ENCODE peak calls at places on chromosomes 7 and 10, in four cellular contexts. I is HepG2, L is K562, B is GM12878. G is an unnamed sample.

GRCh38 chr10:110273474-110273873 is 31.2 kb downstream of the SMNDC1 start:
- DNase-seq in I (peak), L (no peak), B (peak), G (no peak)

GRCh38 chr7:113963356-113963755 is 44.5 kb upstream of the PPP1R3A start:
- DNase-seq in I (no peak), L (no peak), B (no peak), G (no peak)

GRCh38 chr10:51960494-51960895 is 261.1 kb upstream of the CSTF2T start:
- DNase-seq in I (peak), L (peak), B (no peak), G (peak)

GRCh38 chr7:127912901-127913300 is 118.3 kb downstream of the LRRC4 start:
- DNase-seq in I (peak), L (no peak), B (no peak), G (no peak)

GRCh38 chr10:6737758-6738463 is 157.8 kb upstream of the PRKCQ start:
- DNase-seq in I (no peak), L (no peak), B (no peak), G (peak)

GRCh38 chr10:35412336-35412735 is 76.0 kb downstream of the CCNY start:
- DNase-seq in I (no peak), L (no peak), B (no peak), G (no peak)

GRCh38 chr7:66330961-66331360 is 125.8 kb downstream of the TPST1 start:
- DNase-seq in I (no peak), L (no peak), B (no peak), G (no peak)

GRCh38 chr7:17320102-17320497 is 21.6 kb downstream of the AHR start:
- DNase-seq in I (no peak), L (no peak), B (no peak), G (no peak)

GRCh38 chr10:99976886-99977391 is 32.8 kb downstream of the DNMBP start:
- DNase-seq in I (no peak), L (no peak), B (no peak), G (no peak)

GRCh38 chr7:44618754-44619153 is 12.3 kb downstream of the OGDH start:
- DNase-seq in I (no peak), L (no peak), B (no peak), G (no peak)
- TF ChIP-seq TARDBP in I (no peak), L (no peak), B (no peak), G (no peak)

GRCh38 chr7:22572937-22573336 is 72.9 kb upstream of the STEAP1B start:
- DNase-seq in I (no peak), L (no peak), B (no peak), G (no peak)
- TF ChIP-seq FOXM1 in I (no peak), L (no peak), B (no peak), G (no peak)

GRCh38 chr7:64945481-64945756 is 42.3 kb downstream of the ZNF273 start:
- DNase-seq in I (no peak), L (no peak), B (no peak), G (no peak)
- TF ChIP-seq SP1 in I (no peak), L (no peak), B (no peak), G (no peak)

DNA sequence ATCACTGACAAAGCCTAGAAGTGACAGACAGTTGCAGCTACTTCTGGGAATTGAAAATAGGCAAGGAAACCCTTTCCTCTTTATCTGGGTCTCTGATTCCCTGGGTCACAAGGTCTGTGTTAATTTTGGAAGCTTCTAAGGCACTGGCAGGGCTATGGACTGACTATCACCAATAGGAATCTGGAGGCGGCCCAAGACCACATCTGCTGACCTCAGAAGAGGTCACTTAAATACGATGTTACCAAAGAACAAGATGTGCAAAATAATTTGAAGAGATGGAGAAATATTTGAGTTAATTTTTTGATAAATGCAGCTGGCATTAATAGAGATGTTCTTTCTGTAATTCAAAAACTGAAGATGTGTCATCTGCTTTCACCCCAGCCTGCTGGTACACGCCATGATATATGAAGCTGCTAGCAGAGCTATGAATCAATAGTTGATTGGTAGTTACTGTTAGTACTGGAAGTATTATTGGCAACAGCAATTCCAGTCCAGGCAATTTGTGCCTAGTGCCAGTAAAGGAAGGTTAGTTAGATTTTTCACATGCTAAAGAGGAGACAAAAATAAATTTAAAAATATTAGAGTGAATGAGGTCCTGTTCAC is 5.5 kb upstream of the STEAP4 start:
- DNase-seq in I (no peak), L (no peak), B (no peak), G (no peak)
- TF ChIP-seq TARDBP in I (no peak), L (no peak), B (no peak), G (no peak)

DNA sequence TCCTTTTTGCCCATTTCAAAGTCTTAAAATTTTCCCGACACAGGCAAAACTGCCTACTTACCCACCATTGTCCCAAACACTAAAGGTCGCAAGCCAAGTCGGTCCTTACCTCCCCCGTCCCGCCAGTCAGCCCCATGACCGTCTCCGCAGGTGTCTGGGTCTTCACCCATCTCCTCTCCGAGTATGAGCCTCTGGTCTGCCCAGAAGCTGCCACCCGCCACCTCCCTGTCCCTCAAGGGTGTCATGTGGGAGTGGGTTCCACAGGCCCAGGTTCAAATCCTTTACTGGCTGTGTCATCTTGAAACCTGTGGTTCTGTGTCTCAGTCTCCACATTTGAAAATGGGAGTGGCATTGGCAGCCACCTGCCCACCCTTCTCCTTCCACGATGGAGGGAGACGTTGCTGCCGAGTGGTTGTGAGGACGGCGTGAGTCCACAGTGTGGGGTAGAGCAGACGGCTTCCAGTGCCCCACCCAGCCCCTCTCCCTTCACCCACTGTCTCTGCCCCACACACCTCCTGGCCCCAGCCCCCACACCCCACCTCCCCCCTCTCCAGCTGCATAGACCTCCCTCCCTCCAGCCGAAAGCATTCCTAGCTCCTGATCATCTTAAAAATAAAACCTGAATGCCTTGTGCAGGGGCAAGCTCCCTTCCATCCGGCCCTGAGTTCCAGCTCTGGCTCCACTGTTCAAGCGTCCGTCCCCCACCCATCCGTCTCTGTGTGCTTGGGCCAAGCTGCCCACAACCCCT is 35.3 kb downstream of the FOXL3 start:
- DNase-seq in I (no peak), L (no peak), B (no peak), G (no peak)
- TF ChIP-seq FOXM1 in I (no peak), L (no peak), B (no peak), G (no peak)

DNA sequence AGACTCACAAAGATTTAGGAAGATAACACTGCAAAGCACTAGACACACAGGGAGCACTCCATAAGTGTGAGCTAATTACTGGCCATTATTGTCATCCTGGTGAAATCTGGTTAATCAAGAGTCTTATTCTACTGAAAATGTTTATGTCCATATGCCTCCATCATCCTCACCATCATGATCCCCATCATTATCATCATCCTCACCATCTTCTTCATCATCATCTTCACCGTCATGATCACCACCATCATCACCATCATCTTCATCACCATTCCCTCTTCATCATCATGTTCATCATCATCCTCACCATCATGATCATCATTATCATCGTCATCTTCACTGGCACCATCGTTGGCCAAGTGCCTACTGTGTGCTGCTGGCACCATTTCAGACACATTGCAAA is 76.3 kb upstream of the CARD11 start:
- DNase-seq in I (no peak), L (no peak), B (no peak), G (no peak)
- TF ChIP-seq SP1 in I (no peak), L (no peak), B (no peak), G (no peak)

G was measured in HEK293T.